ENCODE peak calls at places on chromosomes 4 and X, in five cellular contexts. N is endothelial cell; G is GM12892; M is neural progenitor cell; I is CD8-positive, alpha-beta T cell. L is an unnamed sample.
A peak's percentile ranks its signal among the peaks of the same experiment; 100 is the strongest.

GRCh38 chr4:181498148-181498547 is 745.1 kb upstream of the TENM3 start:
- DNase-seq in I (no peak), G (no peak), M (no peak), N (no peak), L (no peak)

GRCh38 chr4:153997506-153997905 is 208.6 kb upstream of the SFRP2 start:
- DNase-seq in M (no peak), N (no peak), G (no peak), I (no peak), L (no peak)

GRCh38 chr4:139559095-139559490 is 3.1 kb upstream of the SETD7 start:
- DNase-seq in I (no peak), M (no peak), N (no peak), G (no peak), L (no peak)

GRCh38 chr4:48967101-48967500 is 19.0 kb upstream of the CWH43 start:
- DNase-seq in I (no peak), M (no peak), N (no peak), G (no peak), L (no peak)

GRCh38 chr4:7815562-7815961 is 124.1 kb downstream of the AFAP1 start:
- DNase-seq in M (no peak), I (no peak), G (no peak), N (no peak), L (no peak)

GRCh38 chr4:110876866-110877265 is 254.0 kb upstream of the PITX2 start:
- DNase-seq in G (no peak), M (no peak), N (no peak), I (no peak), L (no peak)

GRCh38 chr4:27787195-27787594 is 926.6 kb downstream of the STIM2 start:
- DNase-seq in G (no peak), M (no peak), I (no peak), N (no peak), L (no peak)

GRCh38 chrX:150363561-150364346 is 637 bp downstream of the MAMLD1 start:
- DNase-seq in M (peak; percentile 63), I (no peak), N (peak; percentile 36), G (no peak), L (peak; percentile 86)

GRCh38 chr4:44186096-44186849 is 262.3 kb downstream of the KCTD8 start:
- DNase-seq in G (no peak), M (no peak), N (no peak), I (no peak), L (no peak)

GRCh38 chr4:31365006-31365690 is 645.0 kb downstream of the PCDH7 start:
- DNase-seq in G (no peak), M (no peak), N (no peak), I (no peak), L (no peak)

GRCh38 chr4:146654976-146655761 is 16.5 kb downstream of the POU4F2 start:
- DNase-seq in G (no peak), M (peak; percentile 84), I (no peak), N (peak; percentile 70), L (no peak)

GRCh38 chr4:35793045-35793722 is 451.1 kb downstream of the ARAP2 start:
- DNase-seq in M (no peak), N (no peak), G (no peak), I (no peak), L (no peak)

GRCh38 chr4:56762484-56763250 is 58.8 kb downstream of the SPINK2 start:
- DNase-seq in M (peak; percentile 15), G (no peak), I (no peak), N (no peak), L (no peak)

GRCh38 chr4:65508169-65508568 is 162.1 kb downstream of the EPHA5 start:
- DNase-seq in M (no peak), N (no peak), G (no peak), I (no peak), L (no peak)

GRCh38 chr4:155017426-155017825 is 191.0 kb upstream of the NPY2R start:
- DNase-seq in I (no peak), M (no peak), G (no peak), N (no peak), L (no peak)

GRCh38 chr4:7291372-7292135 is 99.2 kb downstream of the SORCS2 start:
- DNase-seq in M (no peak), I (no peak), N (no peak), G (no peak), L (no peak)

GRCh38 chrX:87664381-87664780 is 146.8 kb downstream of the KLHL4 start:
- DNase-seq in G (no peak), I (no peak), N (no peak), M (peak; percentile 33), L (no peak)

GRCh38 chr4:150038335-150039076 is 39.7 kb upstream of the DCLK2 start:
- DNase-seq in I (no peak), N (no peak), G (no peak), M (no peak), L (no peak)

L was measured in chondrocyte.